ENCODE peak calls at places on chromosomes 12 and 14, in nine cellular contexts. One of them, this sample, is unnamed.

GRCh38 chr12:102675672-102676071 is 195.3 kb upstream of the IGF1 start:
- DNase-seq in NCI-H1694: no peak
- DNase-seq in mammary epithelial cell: no peak
- DNase-seq in tibial artery: no peak
- DNase-seq in T-helper 1 cell: no peak
- DNase-seq in HTR-8/SVneo: no peak
- DNase-seq in activated naive CD8-positive, alpha-beta T cell treated with anti-CD3 and anti-CD28 coated beads for 36 hours: no peak
- DNase-seq in HFF-Myc: no peak
- DNase-seq in Caco-2: no peak
- DNase-seq in this sample: no peak

GRCh38 chr12:123916729-123917128 is 55.9 kb downstream of the CCDC92 start:
- DNase-seq in activated naive CD8-positive, alpha-beta T cell treated with anti-CD3 and anti-CD28 coated beads for 36 hours: peak; percentile 70
- DNase-seq in HFF-Myc: peak; percentile 49
- DNase-seq in NCI-H1694: no peak
- DNase-seq in T-helper 1 cell: no peak
- DNase-seq in mammary epithelial cell: peak; percentile 43
- DNase-seq in tibial artery: no peak
- DNase-seq in HTR-8/SVneo: no peak
- DNase-seq in Caco-2: no peak
- DNase-seq in this sample: peak; percentile 15

GRCh38 chr14:104817930-104818713 is 17.2 kb downstream of the ZBTB42 start:
- DNase-seq in T-helper 1 cell: no peak
- DNase-seq in Caco-2: no peak
- DNase-seq in mammary epithelial cell: no peak
- DNase-seq in HTR-8/SVneo: no peak
- DNase-seq in NCI-H1694: no peak
- DNase-seq in activated naive CD8-positive, alpha-beta T cell treated with anti-CD3 and anti-CD28 coated beads for 36 hours: no peak
- DNase-seq in HFF-Myc: no peak
- DNase-seq in tibial artery: no peak
- DNase-seq in this sample: no peak

GRCh38 chr12:52295663-52296062 is 4.3 kb upstream of the KRT81 start:
- DNase-seq in NCI-H1694: no peak
- DNase-seq in mammary epithelial cell: peak; percentile 69
- DNase-seq in T-helper 1 cell: no peak
- DNase-seq in Caco-2: no peak
- DNase-seq in activated naive CD8-positive, alpha-beta T cell treated with anti-CD3 and anti-CD28 coated beads for 36 hours: no peak
- DNase-seq in HFF-Myc: no peak
- DNase-seq in HTR-8/SVneo: no peak
- DNase-seq in tibial artery: no peak
- DNase-seq in this sample: no peak

GRCh38 chr12:98572010-98572409 is 21.5 kb upstream of the SLC25A3 start:
- DNase-seq in HTR-8/SVneo: no peak
- DNase-seq in T-helper 1 cell: no peak
- DNase-seq in tibial artery: no peak
- DNase-seq in mammary epithelial cell: no peak
- DNase-seq in HFF-Myc: no peak
- DNase-seq in Caco-2: no peak
- DNase-seq in NCI-H1694: no peak
- DNase-seq in activated naive CD8-positive, alpha-beta T cell treated with anti-CD3 and anti-CD28 coated beads for 36 hours: no peak
- DNase-seq in this sample: no peak

GRCh38 chr14:65574611-65575010 is 162.1 kb downstream of the FUT8 start:
- DNase-seq in mammary epithelial cell: no peak
- DNase-seq in HTR-8/SVneo: no peak
- DNase-seq in NCI-H1694: no peak
- DNase-seq in HFF-Myc: no peak
- DNase-seq in T-helper 1 cell: no peak
- DNase-seq in activated naive CD8-positive, alpha-beta T cell treated with anti-CD3 and anti-CD28 coated beads for 36 hours: no peak
- DNase-seq in tibial artery: no peak
- DNase-seq in Caco-2: no peak
- DNase-seq in this sample: no peak

GRCh38 chr12:40031965-40032364 is 73.9 kb downstream of the SLC2A13 start:
- DNase-seq in NCI-H1694: no peak
- DNase-seq in T-helper 1 cell: no peak
- DNase-seq in mammary epithelial cell: no peak
- DNase-seq in Caco-2: no peak
- DNase-seq in HTR-8/SVneo: no peak
- DNase-seq in tibial artery: no peak
- DNase-seq in activated naive CD8-positive, alpha-beta T cell treated with anti-CD3 and anti-CD28 coated beads for 36 hours: no peak
- DNase-seq in HFF-Myc: no peak
- DNase-seq in this sample: no peak

GRCh38 chr12:132403636-132404434 is 74.4 kb upstream of the GALNT9 start:
- DNase-seq in Caco-2: no peak
- DNase-seq in activated naive CD8-positive, alpha-beta T cell treated with anti-CD3 and anti-CD28 coated beads for 36 hours: no peak
- DNase-seq in NCI-H1694: no peak
- DNase-seq in T-helper 1 cell: no peak
- DNase-seq in HFF-Myc: no peak
- DNase-seq in tibial artery: no peak
- DNase-seq in HTR-8/SVneo: no peak
- DNase-seq in mammary epithelial cell: no peak
- DNase-seq in this sample: no peak

GRCh38 chr14:77059276-77059934 is 30.9 kb upstream of the IRF2BPL start:
- DNase-seq in Caco-2: no peak
- DNase-seq in tibial artery: no peak
- DNase-seq in mammary epithelial cell: peak; percentile 49
- DNase-seq in T-helper 1 cell: no peak
- DNase-seq in activated naive CD8-positive, alpha-beta T cell treated with anti-CD3 and anti-CD28 coated beads for 36 hours: no peak
- DNase-seq in HFF-Myc: peak; percentile 95
- DNase-seq in HTR-8/SVneo: peak; percentile 76
- DNase-seq in NCI-H1694: no peak
- DNase-seq in this sample: no peak

GRCh38 chr14:52015411-52016030 is 26.2 kb downstream of the RTRAF start:
- DNase-seq in mammary epithelial cell: no peak
- DNase-seq in HFF-Myc: no peak
- DNase-seq in Caco-2: peak; percentile 35
- DNase-seq in NCI-H1694: no peak
- DNase-seq in tibial artery: no peak
- DNase-seq in HTR-8/SVneo: peak; percentile 17
- DNase-seq in activated naive CD8-positive, alpha-beta T cell treated with anti-CD3 and anti-CD28 coated beads for 36 hours: no peak
- DNase-seq in T-helper 1 cell: no peak
- DNase-seq in this sample: no peak

GRCh38 chr12:88017964-88018363 is 11.2 kb downstream of the C12orf50 start:
- DNase-seq in mammary epithelial cell: no peak
- DNase-seq in HFF-Myc: no peak
- DNase-seq in tibial artery: no peak
- DNase-seq in Caco-2: no peak
- DNase-seq in NCI-H1694: no peak
- DNase-seq in activated naive CD8-positive, alpha-beta T cell treated with anti-CD3 and anti-CD28 coated beads for 36 hours: no peak
- DNase-seq in T-helper 1 cell: no peak
- DNase-seq in HTR-8/SVneo: no peak
- DNase-seq in this sample: no peak

GRCh38 chr14:94373708-94374107 is 14.7 kb downstream of the SERPINA1 start:
- DNase-seq in Caco-2: no peak
- DNase-seq in HTR-8/SVneo: peak; percentile 86
- DNase-seq in NCI-H1694: no peak
- DNase-seq in tibial artery: peak; percentile 44
- DNase-seq in T-helper 1 cell: no peak
- DNase-seq in mammary epithelial cell: peak; percentile 98
- DNase-seq in activated naive CD8-positive, alpha-beta T cell treated with anti-CD3 and anti-CD28 coated beads for 36 hours: no peak
- DNase-seq in HFF-Myc: peak; percentile 57
- DNase-seq in this sample: no peak